ENCODE peak calls at places on chromosome 11, in nine cellular contexts. G is stomach, S is transverse colon, T is tibial nerve, Z is ovary, M is HepG2, C is sigmoid colon, X is A549, I is K562. F is an unnamed sample.

GRCh38 chr11:14746857-14747256 is 103.3 kb downstream of the PDE3B start:
- DNase-seq in M (no peak), S (no peak), I (no peak), X (no peak), C (no peak), G (no peak), T (no peak), Z (no peak), F (no peak)

GRCh38 chr11:74043450-74043849 is 34.6 kb upstream of the UCP3 start:
- DNase-seq in X (no peak), M (no peak), C (no peak), G (no peak), S (no peak), I (no peak), T (no peak), Z (no peak), F (no peak)

GRCh38 chr11:58926695-58927094 is 12.6 kb upstream of the GLYATL1 start:
- DNase-seq in C (no peak), X (no peak), T (no peak), G (no peak), M (no peak), Z (no peak), I (no peak), S (no peak), F (no peak)

GRCh38 chr11:76653674-76654309 is 16.8 kb downstream of the LRRC32 start:
- DNase-seq in G (no peak), M (no peak), S (peak; percentile 31), X (no peak), I (no peak), T (peak; percentile 53), C (peak; percentile 84), Z (peak; percentile 54), F (peak; percentile 20)

GRCh38 chr11:111379500-111380136 is 543 bp upstream of the POU2AF1 start:
- DNase-seq in M (no peak), Z (no peak), S (no peak), X (no peak), T (no peak), C (no peak), G (no peak), I (no peak), F (no peak)

GRCh38 chr11:83568474-83568873 is 282.3 kb upstream of the CCDC90B start:
- DNase-seq in M (no peak), Z (no peak), C (no peak), I (no peak), G (no peak), X (no peak), S (no peak), T (no peak), F (no peak)

GRCh38 chr11:126173257-126173656 is 38.2 kb downstream of the RPUSD4 start:
- DNase-seq in T (no peak), X (no peak), C (no peak), S (no peak), Z (no peak), I (no peak), G (no peak), M (no peak), F (no peak)

GRCh38 chr11:108851781-108852180 is 186.9 kb downstream of the DDX10 start:
- DNase-seq in T (no peak), M (no peak), G (no peak), S (no peak), X (no peak), I (no peak), C (no peak), Z (no peak), F (no peak)

GRCh38 chr11:56396047-56396446 is 16.4 kb upstream of the OR5AL1 start:
- DNase-seq in T (no peak), S (no peak), G (no peak), X (no peak), Z (no peak), M (no peak), I (no peak), C (no peak), F (no peak)

GRCh38 chr11:89267660-89268302 is 90.1 kb downstream of the TYR start:
- DNase-seq in G (no peak), C (no peak), S (no peak), T (no peak), X (no peak), I (no peak), Z (no peak), M (no peak), F (no peak)

GRCh38 chr11:69462106-69463045 is 19.1 kb upstream of the LINC01488 start:
- DNase-seq in M (no peak), C (no peak), G (no peak), I (no peak), T (no peak), Z (no peak), X (no peak), S (no peak), F (no peak)

GRCh38 chr11:8604078-8604723 is 10.2 kb upstream of the STK33 start:
- DNase-seq in X (peak; percentile 64), T (peak; percentile 51), G (peak; percentile 58), M (peak; percentile 46), S (peak; percentile 67), C (peak; percentile 84), Z (no peak), I (peak; percentile 60), F (peak; percentile 64)

GRCh38 chr11:12216100-12216499 is 105.7 kb downstream of the MICAL2 start:
- DNase-seq in M (no peak), C (no peak), T (no peak), Z (no peak), S (no peak), I (no peak), X (no peak), G (peak; percentile 57), F (no peak)

GRCh38 chr11:1192741-1193325 is 30.0 kb upstream of the MUC5B start:
- DNase-seq in T (no peak), M (no peak), G (no peak), X (no peak), S (no peak), Z (peak; percentile 2), C (peak; percentile 46), I (peak; percentile 1), F (no peak)

GRCh38 chr11:86688398-86689179 is 16.2 kb upstream of the ME3 start:
- DNase-seq in C (no peak), I (no peak), Z (no peak), M (no peak), X (no peak), S (no peak), G (no peak), T (no peak), F (no peak)

GRCh38 chr11:116310215-116310614 is 462.6 kb downstream of the BUD13 start:
- DNase-seq in C (no peak), G (no peak), S (no peak), Z (no peak), T (no peak), X (no peak), M (no peak), I (no peak), F (no peak)

GRCh38 chr11:12556155-12556554 is 118.1 kb upstream of the TEAD1 start:
- DNase-seq in I (no peak), G (no peak), S (no peak), M (no peak), T (peak; percentile 69), C (no peak), X (no peak), Z (no peak), F (no peak)

GRCh38 chr11:75328426-75329277 is 22.8 kb downstream of the ARRB1 start:
- DNase-seq in X (peak; percentile 86), G (peak; percentile 79), I (peak; percentile 58), C (peak; percentile 88), Z (peak; percentile 72), M (peak; percentile 78), T (peak; percentile 81), S (peak; percentile 85), F (no peak)

GRCh38 chr11:61792310-61793083 is at the start of the genes FEN1 and TMEM258:
- DNase-seq in I (peak; percentile 90), S (peak; percentile 88), X (peak; percentile 92), C (peak; percentile 94), Z (peak; percentile 88), M (peak; percentile 91), G (peak; percentile 89), T (peak; percentile 89), F (peak; percentile 96)

DNA sequence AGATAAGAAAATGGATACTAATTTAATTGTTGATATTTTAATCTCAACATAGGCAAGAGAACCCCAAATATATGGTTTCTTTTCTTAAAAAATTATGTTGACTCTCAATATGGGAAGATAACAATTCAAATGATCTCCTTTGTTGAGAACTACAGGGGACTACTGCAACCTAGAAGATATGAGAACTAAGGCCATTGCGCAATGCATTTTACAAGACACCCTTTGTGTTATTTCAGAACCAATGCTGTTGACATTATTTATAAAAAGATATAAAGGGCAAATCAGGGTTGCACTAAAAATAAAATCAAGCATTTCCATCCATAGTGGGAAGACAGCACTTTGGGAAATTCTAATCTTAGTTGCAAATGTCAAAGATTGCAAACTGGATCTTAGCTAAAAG is 322.3 kb downstream of the SOX6 start:
- DNase-seq in M (no peak), T (no peak), G (no peak), S (no peak), C (no peak), X (no peak), I (no peak), Z (no peak), F (no peak)
- TF ChIP-seq EP300 in M (no peak), T (no peak), G (no peak), S (no peak), C (no peak), X (no peak), I (no peak), Z (no peak), F (no peak)

GRCh38 chr11:121711236-121711635 is 258.5 kb upstream of the SORL1-AS1 start:
- DNase-seq in T (no peak), G (no peak), X (no peak), Z (no peak), M (peak; percentile 83), I (no peak), C (no peak), S (no peak), F (no peak)
- TF ChIP-seq EP300 in T (no peak), G (no peak), X (no peak), Z (no peak), M (no peak), I (no peak), C (no peak), S (no peak), F (no peak)

DNA sequence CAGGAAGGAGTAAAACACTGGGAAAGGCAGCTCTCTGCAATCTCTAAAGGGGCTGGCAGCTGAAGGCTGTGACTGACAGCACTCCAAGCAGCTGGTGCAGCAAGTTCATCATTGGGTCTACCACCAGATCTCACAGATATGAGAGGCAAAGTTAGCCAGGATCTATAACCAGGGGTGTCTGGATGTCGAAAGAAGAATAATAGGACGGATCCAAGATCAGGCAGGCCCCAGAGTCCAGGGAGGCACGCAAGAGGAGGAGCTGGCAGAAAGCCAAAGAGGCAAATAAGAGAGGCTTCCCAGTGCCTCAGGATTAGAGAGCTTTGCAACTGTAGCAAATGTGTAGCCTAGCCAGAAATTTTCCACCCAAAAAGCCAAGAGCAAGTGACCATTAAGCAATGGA is 77.1 kb downstream of the RBMXL2 start:
- DNase-seq in M (no peak), T (no peak), C (no peak), I (no peak), G (no peak), X (no peak), Z (no peak), S (no peak), F (no peak)
- TF ChIP-seq EP300 in M (no peak), T (no peak), C (no peak), I (no peak), G (no peak), X (no peak), Z (no peak), S (no peak), F (no peak)

DNA sequence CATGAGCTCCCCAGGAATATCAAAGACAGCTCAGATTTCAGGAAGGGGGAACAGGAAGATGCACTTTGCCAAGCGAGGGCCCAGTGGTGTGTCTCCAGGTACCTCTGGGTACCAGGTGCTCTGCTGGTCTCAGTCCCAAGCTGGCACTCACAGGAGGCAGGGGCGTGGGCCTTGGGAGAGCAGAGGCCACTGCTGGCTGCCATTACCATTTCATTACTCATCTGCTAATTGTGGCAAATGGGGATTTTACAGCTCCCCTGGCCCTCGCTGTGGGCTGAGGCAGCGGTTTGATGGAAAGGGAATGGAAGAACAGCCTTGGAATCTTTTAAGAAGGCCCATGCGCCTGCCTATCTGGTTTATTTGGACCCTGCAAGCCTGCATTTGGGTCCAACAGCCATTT is 192.0 kb upstream of the NAV2 start:
- DNase-seq in I (no peak), M (no peak), Z (no peak), C (no peak), T (no peak), X (no peak), S (no peak), G (no peak), F (peak; percentile 11)
- TF ChIP-seq EP300 in I (no peak), M (no peak), Z (no peak), C (no peak), T (no peak), X (no peak), S (no peak), G (no peak), F (no peak)